ENCODE peak calls at places on chromosomes 5 and 9, in four cellular contexts. I is HCT116, B is adrenal gland, A is ovary. E is an unnamed sample.

GRCh38 chr5:34053133-34053532 is 10.1 kb upstream of the C1QTNF3 start:
- DNase-seq in I (no peak), A (no peak), B (no peak), E (no peak)

GRCh38 chr5:35213608-35214007 is 16.7 kb downstream of the PRLR start:
- DNase-seq in A (no peak), I (no peak), B (no peak), E (no peak)

GRCh38 chr5:97118623-97119022 is 23.8 kb downstream of the LIX1 start:
- DNase-seq in A (no peak), I (no peak), B (no peak), E (no peak)

GRCh38 chr5:148374693-148375360 is 8.9 kb upstream of the FBXO38 start:
- DNase-seq in A (peak), B (peak), I (peak), E (no peak)

GRCh38 chr5:135880278-135880677 is 15.4 kb downstream of the IL9 start:
- DNase-seq in I (peak), B (no peak), A (no peak), E (no peak)

GRCh38 chr9:18447131-18447530 is 26.8 kb upstream of the ADAMTSL1 start:
- DNase-seq in A (no peak), B (peak), I (no peak), E (peak)

GRCh38 chr5:44774279-44774880 is 34.4 kb upstream of the MRPS30 start:
- DNase-seq in I (peak), B (no peak), A (no peak), E (no peak)

GRCh38 chr5:123651234-123651633 is 139.3 kb downstream of the CSNK1G3 start:
- DNase-seq in B (no peak), I (no peak), A (no peak), E (no peak)

GRCh38 chr5:157387683-157388093 is 72.3 kb upstream of the NIPAL4 start:
- DNase-seq in A (peak), B (peak), I (peak), E (no peak)

GRCh38 chr9:133459476-133460404 is at the start of gene CACFD1:
- DNase-seq in A (peak), I (peak), B (peak), E (peak)
- TF ChIP-seq POLR2A in A (peak), I (no peak), B (peak), E (no peak)

GRCh38 chr5:88145603-88146467 is 122.8 kb downstream of the TMEM161B start:
- DNase-seq in B (no peak), A (no peak), I (no peak), E (no peak)
- H3K4me3 ChIP-seq in B (no peak), A (no peak), I (no peak), E (no peak)

GRCh38 chr9:89179920-89180667 is 1.5 kb upstream of the SHC3 start:
- DNase-seq in B (peak), A (peak), I (peak), E (peak)
- TF ChIP-seq POLR2A in B (peak), A (no peak), I (peak), E (no peak)

DNA sequence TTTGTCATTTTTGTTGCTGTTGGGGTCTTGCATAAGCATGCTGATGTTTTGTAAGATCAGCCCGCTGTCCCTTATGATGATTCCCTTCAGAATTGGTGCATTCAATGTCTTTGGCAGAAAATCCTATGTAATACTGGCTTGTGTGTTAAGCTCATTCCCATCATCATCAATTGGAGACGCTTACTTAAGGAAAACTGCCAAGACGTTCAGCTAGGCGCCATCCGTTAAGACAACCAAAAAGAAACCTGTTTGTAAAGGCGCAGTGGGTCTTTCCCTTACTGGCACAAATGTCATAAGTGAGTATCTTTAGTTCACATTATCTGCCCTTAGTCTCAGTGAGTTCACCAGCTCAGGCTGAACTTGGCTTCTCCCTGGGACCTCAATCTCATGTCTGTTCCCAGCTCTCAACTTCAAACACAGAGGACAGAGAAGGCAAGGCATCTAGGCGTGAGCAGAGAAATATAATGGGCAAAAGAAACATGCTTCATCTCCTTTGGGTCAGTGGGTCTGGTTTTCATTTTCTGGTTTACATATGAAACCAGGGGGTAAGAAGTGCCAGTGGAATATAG is 97.9 kb downstream of the EFNA5 start:
- DNase-seq in A (no peak), I (no peak), B (no peak), E (no peak)
- H3K4me3 ChIP-seq in A (no peak), I (no peak), B (no peak), E (no peak)

GRCh38 chr9:134474058-134474370 is 147.8 kb downstream of the RXRA start:
- DNase-seq in B (peak), I (no peak), A (peak), E (no peak)

GRCh38 chr9:134476256-134476941 is 150.1 kb downstream of the RXRA start:
- DNase-seq in I (no peak), A (no peak), B (no peak), E (no peak)

GRCh38 chr9:134474656-134475050 is 148.4 kb downstream of the RXRA start:
- DNase-seq in A (no peak), B (no peak), I (no peak), E (no peak)

GRCh38 chr9:134473353-134474057 is 147.2 kb downstream of the RXRA start:
- DNase-seq in B (no peak), A (no peak), I (no peak), E (no peak)

DNA sequence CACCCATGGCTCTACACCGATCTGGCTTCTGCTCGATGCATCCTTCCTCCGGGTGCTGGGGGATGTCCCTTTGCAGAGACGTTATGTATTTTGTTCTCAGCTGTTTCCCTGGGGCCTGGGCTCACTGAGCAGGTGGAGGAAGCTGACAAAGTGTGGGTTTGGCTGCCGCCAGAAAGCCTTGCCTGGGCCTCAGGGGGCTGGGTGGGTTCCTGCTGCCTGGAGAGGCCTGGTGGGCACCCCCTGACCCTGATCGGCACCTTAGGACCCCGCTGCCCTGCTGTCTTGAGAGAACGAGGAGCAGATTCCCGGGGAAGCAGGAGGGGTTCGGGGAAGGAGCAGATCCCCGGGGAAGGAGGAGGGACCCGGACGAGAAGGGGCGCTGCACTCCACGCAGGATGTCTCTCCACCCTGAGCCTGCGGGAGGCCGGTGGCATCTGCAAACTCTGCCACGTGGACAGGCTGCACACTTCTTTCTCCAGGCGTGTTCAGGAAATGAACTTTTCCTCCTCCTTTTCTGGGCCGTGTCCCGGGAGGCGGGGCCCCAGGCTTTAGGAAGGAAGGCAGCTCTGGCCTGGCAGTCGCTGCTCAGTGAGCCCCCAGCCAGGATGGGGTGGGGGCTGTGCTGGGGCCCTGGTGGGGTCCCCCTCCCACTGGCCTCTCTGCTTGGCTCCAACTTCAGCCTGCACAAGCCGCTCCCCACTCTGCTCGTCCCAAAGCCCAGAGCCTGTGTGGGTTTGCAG is 149.0 kb downstream of the RXRA start:
- DNase-seq in A (peak), B (peak), I (no peak), E (peak)
- TF ChIP-seq POLR2A in A (no peak), B (no peak), I (no peak), E (no peak)

GRCh38 chr9:124291801-124292396 is 34.1 kb downstream of the NEK6 start:
- DNase-seq in A (no peak), I (no peak), B (no peak), E (no peak)
- H3K4me3 ChIP-seq in A (no peak), I (no peak), B (no peak), E (no peak)

GRCh38 chr9:123651273-123651672 is 278.7 kb downstream of the DENND1A start:
- DNase-seq in B (no peak), A (no peak), I (no peak), E (no peak)
- TF ChIP-seq POLR2A in B (no peak), A (no peak), I (no peak), E (no peak)

GRCh38 chr9:136645903-136646754 is 16.6 kb upstream of the EGFL7 start:
- DNase-seq in B (no peak), A (peak), I (no peak), E (no peak)

GRCh38 chr9:136645343-136645902 is 17.3 kb upstream of the EGFL7 start:
- DNase-seq in A (no peak), I (no peak), B (no peak), E (no peak)

GRCh38 chr9:136643596-136644342 is 18.9 kb upstream of the EGFL7 start:
- DNase-seq in I (no peak), A (no peak), B (no peak), E (no peak)

GRCh38 chr9:136644593-136645342 is 17.9 kb upstream of the EGFL7 start:
- DNase-seq in A (peak), I (peak), B (peak), E (peak)

GRCh38 chr9:136644343-136644592 is 18.4 kb upstream of the EGFL7 start:
- DNase-seq in I (no peak), B (peak), A (no peak), E (peak)
- H3K4me3 ChIP-seq in I (no peak), B (peak), A (no peak), E (no peak)

DNA sequence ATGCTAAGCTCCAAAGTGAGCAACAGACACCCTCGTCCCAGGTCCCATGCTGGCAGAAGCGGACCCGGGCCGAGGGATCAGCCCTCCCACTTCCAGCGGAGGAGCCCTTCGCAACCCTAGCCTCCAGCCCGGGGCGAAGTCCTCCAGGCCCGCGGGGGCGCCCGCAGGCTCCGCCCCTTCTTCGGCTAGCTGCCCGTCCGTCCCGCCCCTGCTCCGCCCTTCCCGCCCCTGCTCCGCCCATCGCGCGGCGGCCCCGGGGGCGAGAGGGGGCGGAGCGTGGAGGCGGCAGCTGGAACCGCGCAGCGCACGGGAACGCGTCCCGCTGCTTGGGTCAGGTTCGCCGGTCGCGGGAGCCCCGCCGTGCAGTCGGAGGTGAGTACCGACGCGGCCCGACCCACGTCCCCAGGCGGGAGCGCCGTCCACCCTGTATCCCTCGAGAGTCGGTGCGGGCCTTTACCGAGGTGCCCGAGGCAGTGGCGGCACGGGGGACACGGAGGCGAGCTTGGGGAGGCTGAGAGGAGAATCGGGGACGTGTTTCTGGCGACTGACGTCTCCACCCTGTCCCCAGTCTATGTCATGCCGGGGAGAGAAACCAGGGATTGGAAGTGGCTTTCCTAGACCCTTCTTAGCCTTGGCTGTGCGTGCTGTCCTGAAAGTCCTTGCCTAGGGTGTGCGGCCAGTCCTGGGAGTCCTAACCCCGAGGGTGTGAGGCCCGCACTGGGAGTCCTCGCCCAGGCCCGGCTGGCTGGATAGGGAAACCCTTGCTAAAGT is at the start of gene ACO1:
- DNase-seq in I (peak), A (peak), B (peak), E (peak)
- TF ChIP-seq POLR2A in I (peak), A (peak), B (peak), E (no peak)

E was measured in lower leg skin.